ENCODE peak calls at places on chromosomes 2 and 18, in six cellular contexts. G, R, J, U, I and T are unnamed samples.

GRCh38 chr18:21722687-21723086 is 17.9 kb upstream of the MIB1 start:
- DNase-seq in G (no peak), J (no peak), R (no peak), U (no peak), I (no peak), T (no peak)

GRCh38 chr2:127664065-127664894 is 11.1 kb downstream of the LIMS2 start:
- DNase-seq in G (peak; percentile 74), J (peak; percentile 70), U (no peak), I (no peak), R (peak; percentile 63), T (no peak)

GRCh38 chr2:10982931-10983701 is 71.4 kb downstream of the KCNF1 start:
- DNase-seq in I (no peak), R (peak; percentile 61), J (no peak), U (no peak), G (no peak), T (no peak)

GRCh38 chr18:10020176-10020575 is 106.4 kb downstream of the VAPA start:
- DNase-seq in J (no peak), R (no peak), I (no peak), G (no peak), U (no peak), T (no peak)

GRCh38 chr2:68730828-68731227 is 3.8 kb upstream of the ARHGAP25 start:
- DNase-seq in G (no peak), R (no peak), J (no peak), I (no peak), U (no peak), T (no peak)

GRCh38 chr2:152611458-152612231 is 105.6 kb downstream of the PRPF40A start:
- DNase-seq in R (no peak), J (no peak), I (peak; percentile 62), G (no peak), U (no peak), T (no peak)

GRCh38 chr2:127125821-127126220 is 18.9 kb upstream of the BIN1 start:
- DNase-seq in J (no peak), I (no peak), U (no peak), R (no peak), G (no peak), T (no peak)

GRCh38 chr2:217553202-217553601 is 449.6 kb downstream of the TNS1 start:
- DNase-seq in R (no peak), U (no peak), J (no peak), I (no peak), G (no peak), T (no peak)

GRCh38 chr2:102020596-102021170 is 28.9 kb downstream of the IL1R2 start:
- DNase-seq in J (peak; percentile 94), R (peak; percentile 89), U (peak; percentile 76), I (peak; percentile 94), G (peak; percentile 82), T (peak; percentile 85)

GRCh38 chr2:146821836-146822316 is 1023.0 kb upstream of the ACVR2A start:
- DNase-seq in J (no peak), G (no peak), U (no peak), I (no peak), R (no peak), T (peak; percentile 69)

GRCh38 chr2:240214790-240215675 is 74.6 kb upstream of the OTOS start:
- DNase-seq in J (peak; percentile 61), R (no peak), G (no peak), U (no peak), I (peak; percentile 40), T (no peak)

GRCh38 chr18:57801379-57802165 is 1.5 kb downstream of the ATP8B1 start:
- DNase-seq in I (no peak), R (peak; percentile 23), G (peak; percentile 34), J (no peak), U (no peak), T (no peak)

GRCh38 chr18:74806700-74807416 is 209.2 kb downstream of the ZNF407 start:
- DNase-seq in I (no peak), G (no peak), U (no peak), J (no peak), R (no peak), T (no peak)

GRCh38 chr2:228771306-228771705 is 499.8 kb downstream of the PID1 start:
- DNase-seq in G (no peak), U (no peak), I (no peak), J (no peak), R (no peak), T (no peak)

GRCh38 chr18:9123520-9123919 is 13.1 kb upstream of the ANKRD12 start:
- DNase-seq in U (no peak), G (no peak), I (no peak), J (no peak), R (no peak), T (no peak)

GRCh38 chr2:121771976-121772742 is 16.7 kb downstream of the TSN start:
- DNase-seq in I (no peak), U (peak; percentile 50), R (no peak), J (no peak), G (no peak), T (no peak)

GRCh38 chr2:135091681-135092080 is 39.6 kb downstream of the RAB3GAP1 start:
- DNase-seq in I (no peak), J (no peak), G (no peak), R (no peak), U (no peak), T (no peak)

GRCh38 chr2:135094508-135094907 is 42.4 kb downstream of the RAB3GAP1 start:
- DNase-seq in U (no peak), R (no peak), J (no peak), G (no peak), I (no peak), T (no peak)

GRCh38 chr2:135093192-135093591 is 41.1 kb downstream of the RAB3GAP1 start:
- DNase-seq in G (no peak), R (no peak), U (no peak), J (no peak), I (no peak), T (no peak)

GRCh38 chr2:135095591-135095990 is 43.5 kb downstream of the RAB3GAP1 start:
- DNase-seq in J (no peak), R (no peak), U (no peak), G (no peak), I (no peak), T (no peak)

GRCh38 chr2:135093685-135094340 is 41.7 kb downstream of the RAB3GAP1 start:
- DNase-seq in J (no peak), G (no peak), I (no peak), R (no peak), U (no peak), T (no peak)
- H3K36me3 ChIP-seq in J (peaks cover 4% of the 10 kb centered on the region), G (peaks cover 9% of the 10 kb centered on the region), I (peaks cover 46% of the 10 kb centered on the region), R (no peaks in the 10 kb centered on the region), U (no peaks in the 10 kb centered on the region), T (peaks cover 8% of the 10 kb centered on the region)

DNA sequence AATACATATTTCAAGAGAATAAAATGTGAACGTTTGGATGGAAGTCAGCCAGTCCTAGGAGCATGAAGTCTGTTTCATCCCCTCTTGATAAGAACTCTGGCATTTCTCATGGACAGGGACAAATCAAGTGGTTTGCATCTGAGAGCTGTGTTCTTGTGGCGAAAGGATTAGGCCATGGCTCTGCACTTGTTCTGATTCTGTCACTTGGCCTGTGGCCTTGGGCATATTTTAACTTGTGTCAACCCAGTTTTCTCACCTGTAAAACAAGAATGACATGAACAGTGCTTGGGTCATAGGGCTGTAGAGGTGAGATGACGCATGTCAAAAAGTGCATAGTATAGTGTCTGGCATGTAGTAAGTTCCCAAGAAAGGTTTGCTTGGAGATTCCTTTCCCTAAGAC is 125.8 kb downstream of the MGAT5 start:
- DNase-seq in I (no peak), U (no peak), J (no peak), G (no peak), R (no peak), T (no peak)
- H3K4me1 ChIP-seq in I (no peaks in the 10 kb centered on the region), U (peaks cover 3% of the 10 kb centered on the region), J (no peaks in the 10 kb centered on the region), G (no peaks in the 10 kb centered on the region), R (peaks cover 35% of the 10 kb centered on the region), T (no peaks in the 10 kb centered on the region)

DNA sequence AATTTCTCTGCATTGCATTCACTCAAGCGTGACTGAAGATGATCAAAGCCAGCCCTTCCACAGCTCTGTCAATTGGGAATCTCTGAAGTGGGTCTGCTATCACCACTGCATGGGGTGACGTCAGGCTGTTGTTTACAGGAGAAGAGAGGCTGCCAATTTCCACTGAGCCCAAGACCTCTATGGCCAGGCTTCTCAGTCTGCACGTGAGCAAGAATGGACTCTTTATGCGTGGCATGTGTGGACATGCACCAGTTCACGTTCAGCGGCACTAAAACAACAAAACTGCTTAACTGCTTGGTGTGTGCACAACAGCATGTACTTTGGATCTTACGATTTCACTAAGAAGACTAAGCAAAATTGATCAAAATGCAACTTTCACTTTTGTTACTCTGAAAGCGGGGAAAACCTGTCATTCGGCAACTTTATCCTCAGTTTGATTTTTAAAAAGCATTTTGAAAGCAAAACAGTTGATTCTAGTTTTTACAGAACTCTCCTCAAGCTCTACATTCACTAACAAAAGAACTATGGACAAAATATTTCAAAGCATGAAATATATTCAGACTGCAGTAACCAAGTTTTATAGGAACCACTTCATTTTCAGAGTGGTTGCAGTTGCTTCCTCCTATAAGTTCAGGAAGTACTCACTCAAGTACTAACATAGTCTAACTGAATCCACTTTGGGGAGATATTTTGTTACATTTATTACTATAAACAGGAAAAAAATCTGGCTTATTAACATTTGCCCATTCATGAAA is 77.0 kb upstream of the SERTAD2 start:
- DNase-seq in R (peak; percentile 31), G (peak; percentile 54), I (peak; percentile 51), U (peak; percentile 65), J (no peak), T (peak; percentile 17)
- H3K4me3 ChIP-seq in R (peak overlapping the region; percentile 49), G (no peak overlapping the region), I (peak overlapping the region; percentile 57), U (peak overlapping the region; percentile 32), J (peak overlapping the region; percentile 86), T (no peak overlapping the region)

GRCh38 chr2:231579560-231579959 is 13.1 kb upstream of the TEX44 start:
- DNase-seq in G (no peak), R (no peak), J (no peak), I (no peak), U (no peak), T (no peak)
- H3K36me3 ChIP-seq in G (no peaks in the 10 kb centered on the region), R (no peaks in the 10 kb centered on the region), J (no peaks in the 10 kb centered on the region), I (no peaks in the 10 kb centered on the region), U (no peaks in the 10 kb centered on the region), T (no peaks in the 10 kb centered on the region)